ENCODE peak calls at places on chromosomes 2 and 18, in five cellular contexts. U, Q, P, Z and D are unnamed samples. For H3K4me1, the result is how much of the 10 kb centered on the place peaks cover.

GRCh38 chr2:240856151-240856980 is 12.3 kb upstream of the AGXT start:
- DNase-seq in U (no peak), Q (no peak), P (peak), Z (no peak), D (no peak)

GRCh38 chr2:175806115-175806470 is 196.0 kb downstream of the LNPK start:
- DNase-seq in U (no peak), Q (no peak), P (peak), Z (no peak), D (no peak)

GRCh38 chr2:73700661-73701447 is 36.3 kb downstream of the TPRKB start:
- DNase-seq in U (no peak), Q (no peak), P (no peak), Z (no peak), D (no peak)

GRCh38 chr2:105815401-105815800 is 70.7 kb downstream of the NCK2 start:
- DNase-seq in U (no peak), Q (no peak), P (no peak), Z (no peak), D (no peak)

GRCh38 chr2:13114391-13114790 is 397.7 kb downstream of the TRIB2 start:
- DNase-seq in U (no peak), Q (no peak), P (no peak), Z (no peak), D (no peak)

GRCh38 chr2:110804915-110805314 is 72.5 kb downstream of the ACOXL start:
- DNase-seq in U (no peak), Q (no peak), P (no peak), Z (no peak), D (no peak)

GRCh38 chr2:158561054-158561453 is 104.3 kb downstream of the PKP4 start:
- DNase-seq in U (no peak), Q (no peak), P (no peak), Z (no peak), D (no peak)

GRCh38 chr18:79779021-79779699 is 18.6 kb upstream of the KCNG2 start:
- DNase-seq in U (no peak), Q (no peak), P (no peak), Z (no peak), D (no peak)

GRCh38 chr2:196200557-196200956 is 29.2 kb upstream of the STK17B start:
- DNase-seq in U (no peak), Q (no peak), P (no peak), Z (no peak), D (no peak)

GRCh38 chr2:215967590-215968373 is 45.6 kb downstream of the MREG start:
- DNase-seq in U (no peak), Q (no peak), P (no peak), Z (no peak), D (no peak)

GRCh38 chr2:212814941-212815340 is 276.3 kb upstream of the ERBB4 start:
- DNase-seq in U (no peak), Q (no peak), P (no peak), Z (no peak), D (no peak)

GRCh38 chr2:47007221-47007825 is 91.7 kb upstream of the MCFD2 start:
- DNase-seq in U (no peak), Q (no peak), P (no peak), Z (no peak), D (no peak)

GRCh38 chr2:10086950-10087349 is 6.7 kb upstream of the CYS1 start:
- DNase-seq in U (no peak), Q (no peak), P (no peak), Z (no peak), D (no peak)

GRCh38 chr2:53104263-53104662 is 663.3 kb upstream of the CHAC2 start:
- DNase-seq in U (peak), Q (no peak), P (peak), Z (no peak), D (no peak)

GRCh38 chr2:168889635-168890005 is 610 bp downstream of the SPC25 start:
- DNase-seq in U (no peak), Q (no peak), P (no peak), Z (no peak), D (no peak)

GRCh38 chr18:76488190-76488589 is 6.9 kb downstream of the ZNF516 start:
- DNase-seq in U (no peak), Q (no peak), P (peak), Z (no peak), D (peak)
- H3K4me3 ChIP-seq in U (no peak), Q (no peak), P (peak), Z (peak), D (no peak)

DNA sequence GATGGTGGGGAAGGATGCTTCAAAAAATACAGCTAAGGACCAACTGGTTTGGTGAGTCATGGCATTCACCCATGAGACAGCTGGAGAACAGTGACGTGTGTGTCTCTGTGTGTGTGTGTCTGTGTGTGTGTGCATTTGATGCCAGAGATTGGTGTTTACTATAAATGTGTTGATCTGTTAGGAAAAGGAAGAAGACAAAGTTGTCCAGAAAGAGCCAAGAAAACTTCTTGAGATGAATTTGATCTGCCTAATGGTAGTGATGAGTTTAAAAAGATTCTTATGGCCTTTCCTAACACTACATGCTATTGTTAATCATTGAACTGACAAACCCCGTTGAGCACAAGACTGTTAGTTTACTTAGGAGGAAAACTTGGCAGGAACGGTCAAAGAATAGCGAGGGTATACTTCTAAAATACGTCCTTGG is 36.4 kb upstream of the IL1R1 start:
- DNase-seq in U (no peak), Q (no peak), P (no peak), Z (no peak), D (no peak)
- H3K4me1 ChIP-seq in U (under half), Q (under half), P (under half), Z (under half), D (under half)

GRCh38 chr2:98604547-98604946 is 3.8 kb downstream of the COA5 start:
- DNase-seq in U (no peak), Q (no peak), P (no peak), Z (no peak), D (no peak)

GRCh38 chr2:98598781-98599428 is 9.4 kb downstream of the COA5 start:
- DNase-seq in U (no peak), Q (no peak), P (no peak), Z (no peak), D (no peak)

GRCh38 chr2:98605076-98605475 is 3.2 kb downstream of the COA5 start:
- DNase-seq in U (no peak), Q (no peak), P (no peak), Z (no peak), D (no peak)

GRCh38 chr2:98606431-98606830 is 1.9 kb downstream of the COA5 start:
- DNase-seq in U (no peak), Q (no peak), P (no peak), Z (no peak), D (no peak)

DNA sequence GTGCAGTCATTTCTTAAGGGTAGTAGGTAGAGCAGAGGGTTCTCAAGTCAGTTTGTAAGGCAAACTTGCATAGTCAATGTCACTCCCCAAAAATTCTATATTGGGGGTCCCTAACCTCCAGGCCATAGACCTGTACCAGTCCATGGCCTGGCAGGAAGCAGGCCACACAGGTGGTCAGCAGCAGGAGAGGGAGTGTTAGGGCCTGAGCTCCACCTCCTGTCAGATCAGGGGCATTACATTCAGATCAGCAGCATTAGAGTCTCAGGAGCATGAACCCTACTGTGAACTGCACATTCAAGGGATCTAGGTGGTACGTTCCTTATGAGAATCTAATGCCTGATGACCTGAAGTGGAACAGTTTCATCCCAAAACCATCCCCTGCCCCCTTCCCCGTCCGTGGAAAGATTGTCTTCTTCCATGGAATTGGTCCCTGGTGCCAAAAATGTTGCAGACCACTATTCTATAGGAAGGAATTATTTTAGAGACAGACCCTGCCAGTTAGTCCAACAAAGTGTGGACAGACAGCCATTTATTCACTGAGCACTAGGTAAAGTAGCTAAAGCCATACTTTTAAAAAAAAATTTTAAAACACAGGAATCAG is 6.7 kb downstream of the COA5 start:
- DNase-seq in U (no peak), Q (no peak), P (peak), Z (no peak), D (no peak)
- H3K4me3 ChIP-seq in U (no peak), Q (no peak), P (no peak), Z (no peak), D (no peak)

DNA sequence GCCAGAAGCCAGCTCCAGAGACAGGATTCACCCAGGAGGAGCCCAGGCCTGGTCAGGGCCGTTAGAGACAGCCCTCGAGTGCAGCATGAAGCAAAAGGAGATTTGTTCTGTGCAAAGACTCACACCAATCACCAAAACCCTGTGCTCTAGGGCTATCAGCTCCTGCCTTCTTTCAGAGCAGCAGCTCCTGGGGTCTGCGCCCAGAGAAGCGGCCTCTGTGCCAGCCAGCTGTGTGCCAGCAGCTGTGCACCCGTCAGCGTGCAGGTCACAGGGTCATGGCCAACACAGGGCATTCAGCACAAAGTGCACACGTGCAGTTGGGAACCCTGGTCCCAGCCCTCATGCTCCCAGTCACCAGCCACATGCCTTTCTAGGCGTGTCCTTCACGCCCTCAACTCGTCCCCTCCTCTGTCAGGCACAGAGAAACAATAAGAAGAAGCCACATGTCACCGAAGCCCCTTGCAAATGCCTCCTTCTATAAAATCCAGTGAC is 49.3 kb downstream of the ZNF516 start:
- DNase-seq in U (no peak), Q (peak), P (no peak), Z (no peak), D (no peak)
- H3K4me1 ChIP-seq in U (under half), Q (under half), P (under half), Z (under half), D (under half)

GRCh38 chr2:1742300-1742679 is 2.0 kb downstream of the PXDN start:
- DNase-seq in U (no peak), Q (no peak), P (no peak), Z (peak), D (no peak)
- H3K4me3 ChIP-seq in U (peak), Q (peak), P (peak), Z (peak), D (peak)

GRCh38 chr2:20534913-20535801 is 88.3 kb downstream of the RHOB start:
- DNase-seq in U (no peak), Q (peak), P (peak), Z (no peak), D (no peak)
- H3K4me1 ChIP-seq in U (under half), Q (half or more), P (under half), Z (under half), D (under half)

DNA sequence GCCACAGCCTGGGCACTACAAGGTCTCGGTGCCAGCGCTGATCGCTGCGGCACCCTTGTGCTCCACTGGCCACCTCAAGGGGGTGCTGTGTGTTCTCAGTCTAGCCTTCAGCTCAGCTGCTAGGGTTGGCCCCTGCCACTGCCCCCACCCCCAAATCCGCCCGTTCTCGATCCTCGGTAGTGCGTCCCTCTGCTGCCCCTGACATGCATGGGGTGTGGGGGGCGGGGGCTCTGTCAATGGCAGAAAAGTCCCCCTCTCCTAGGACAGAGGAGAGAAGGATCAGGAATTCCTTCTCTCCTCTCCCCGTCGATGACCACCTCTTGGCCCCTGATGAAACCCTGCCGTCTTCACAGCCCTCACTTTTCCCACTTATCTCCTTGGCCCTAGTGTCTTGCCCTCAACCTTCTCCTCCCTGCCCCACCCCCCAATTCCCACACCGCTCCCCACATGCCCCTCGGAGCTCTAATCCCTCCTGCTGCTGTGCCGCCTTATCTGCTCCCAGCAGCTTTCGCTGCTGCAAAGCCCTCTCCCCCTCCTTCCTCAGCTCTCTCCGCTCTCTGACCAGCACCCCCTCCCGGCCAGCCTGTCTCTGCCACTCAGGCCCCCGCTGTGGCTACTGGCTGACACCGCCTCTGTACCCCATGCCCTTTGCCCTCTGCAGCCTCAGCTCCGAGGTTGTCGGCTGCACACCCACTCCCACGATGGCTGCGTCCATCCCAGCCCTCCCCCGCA is 4.3 kb upstream of the ASIC4 start:
- DNase-seq in U (no peak), Q (no peak), P (peak), Z (peak), D (peak)
- H3K4me3 ChIP-seq in U (peak), Q (peak), P (peak), Z (no peak), D (peak)

GRCh38 chr2:26613241-26614204 is 27.6 kb downstream of the CIB4 start:
- DNase-seq in U (no peak), Q (no peak), P (peak), Z (peak), D (no peak)

GRCh38 chr2:26612034-26612433 is 29.1 kb downstream of the CIB4 start:
- DNase-seq in U (no peak), Q (no peak), P (no peak), Z (no peak), D (peak)

GRCh38 chr2:26614205-26615128 is 26.7 kb downstream of the CIB4 start:
- DNase-seq in U (no peak), Q (no peak), P (no peak), Z (no peak), D (peak)

GRCh38 chr2:26610504-26611335 is 30.4 kb downstream of the CIB4 start:
- DNase-seq in U (no peak), Q (no peak), P (no peak), Z (no peak), D (no peak)

GRCh38 chr2:26612522-26613240 is 28.5 kb downstream of the CIB4 start:
- DNase-seq in U (no peak), Q (peak), P (no peak), Z (peak), D (peak)
- H3K4me1 ChIP-seq in U (under half), Q (under half), P (under half), Z (under half), D (half or more)

GRCh38 chr2:69030791-69031190 is 17.8 kb downstream of the ANTXR1 start:
- DNase-seq in U (no peak), Q (no peak), P (no peak), Z (no peak), D (no peak)
- H3K4me3 ChIP-seq in U (no peak), Q (no peak), P (no peak), Z (no peak), D (no peak)